ENCODE peak calls at places on chromosomes 5 and 9, in four cellular contexts. D is GM10248, W is Kasumi-1, K is dorsolateral prefrontal cortex. P is an unnamed sample.

GRCh38 chr9:135906291-135907005 is 898 bp downstream of the CAMSAP1 start:
- DNase-seq in D (no peak), W (no peak), K (no peak), P (no peak)

GRCh38 chr9:104028827-104029226 is 65.3 kb upstream of the SMC2 start:
- DNase-seq in D (no peak), W (no peak), K (no peak), P (no peak)

GRCh38 chr9:2486988-2487387 is 134.6 kb upstream of the VLDLR start:
- DNase-seq in D (no peak), W (no peak), K (no peak), P (no peak)

GRCh38 chr9:134544388-134545212 is 97.0 kb upstream of the COL5A1 start:
- DNase-seq in D (no peak), W (no peak), K (no peak), P (no peak)

GRCh38 chr5:72434781-72435437 is 72.3 kb downstream of the ZNF366 start:
- DNase-seq in D (no peak), W (no peak), K (no peak), P (no peak)

GRCh38 chr5:156189628-156190027 is 137.3 kb upstream of the SGCD start:
- DNase-seq in D (no peak), W (no peak), K (no peak), P (no peak)

GRCh38 chr9:93650448-93650847 is 74.1 kb downstream of the PHF2 start:
- DNase-seq in D (no peak), W (no peak), K (peak; percentile 22), P (no peak)

GRCh38 chr5:16487448-16487847 is 21.8 kb upstream of the ZNF622 start:
- DNase-seq in D (no peak), W (no peak), K (no peak), P (no peak)

GRCh38 chr9:127693143-127693542 is 13.6 kb upstream of the CFAP157 start:
- DNase-seq in D (no peak), W (no peak), K (peak; percentile 52), P (no peak)

GRCh38 chr9:27059907-27060306 is 49.1 kb upstream of the TEK start:
- DNase-seq in D (no peak), W (peak; percentile 0), K (no peak), P (no peak)